ENCODE peak calls at places on chromosomes 1 and 21, in eight cellular contexts. W is tibial artery, N is fibroblast of pulmonary artery, T is dorsolateral prefrontal cortex, M is heart left ventricle, V is fibroblast of the aortic adventitia, R is kidney, F is IMR-90. A is an unnamed sample.
A peak's percentile ranks its signal among the peaks of the same experiment; 100 is the strongest.

GRCh38 chr1:77759090-77760028 is at the start of gene USP33:
- DNase-seq in W (peak; percentile 92), N (peak; percentile 65), F (peak; percentile 66), T (peak; percentile 86), R (peak; percentile 96), V (peak; percentile 59), M (peak; percentile 90), A (peak; percentile 41)

GRCh38 chr1:38072858-38073257 is 26.3 kb upstream of the POU3F1 start:
- DNase-seq in F (no peak), R (no peak), V (no peak), N (no peak), T (no peak), W (no peak), M (no peak), A (no peak)

GRCh38 chr1:159055181-159055621 is 21.4 kb downstream of the AIM2 start:
- DNase-seq in R (no peak), T (no peak), F (no peak), M (no peak), N (no peak), V (no peak), W (no peak), A (no peak)

GRCh38 chr1:160342520-160342919 is 530 bp downstream of the COPA start:
- DNase-seq in W (no peak), M (no peak), N (peak; percentile 23), V (peak; percentile 17), R (no peak), T (no peak), F (no peak), A (no peak)

GRCh38 chr1:6275826-6276764 is 15.2 kb upstream of the GPR153 start:
- DNase-seq in R (peak; percentile 88), W (peak; percentile 92), M (peak; percentile 84), V (peak; percentile 76), T (peak; percentile 40), N (peak; percentile 79), F (peak; percentile 90), A (no peak)

GRCh38 chr1:225835752-225836151 is 25.8 kb downstream of the EPHX1 start:
- DNase-seq in M (peak; percentile 69), V (peak; percentile 90), T (no peak), N (peak; percentile 82), R (peak; percentile 71), W (peak; percentile 84), F (peak; percentile 17), A (no peak)

GRCh38 chr1:236140705-236141446 is 1.5 kb upstream of the GPR137B start:
- DNase-seq in V (no peak), M (no peak), T (no peak), W (no peak), N (no peak), R (no peak), F (peak; percentile 3), A (no peak)

GRCh38 chr1:151326619-151327222 is 495 bp downstream of the PI4KB start:
- DNase-seq in W (peak; percentile 77), V (peak; percentile 52), F (peak; percentile 49), R (peak; percentile 82), N (peak; percentile 57), T (peak; percentile 38), M (peak; percentile 71), A (no peak)

GRCh38 chr1:43491056-43491455 is 37.3 kb upstream of the HYI start:
- DNase-seq in V (no peak), W (no peak), F (no peak), N (no peak), R (no peak), M (no peak), T (no peak), A (no peak)

GRCh38 chr1:20405051-20405754 is 80.8 kb downstream of the CAMK2N1 start:
- DNase-seq in T (no peak), F (no peak), N (no peak), W (no peak), R (no peak), V (no peak), M (no peak), A (no peak)

GRCh38 chr1:88774151-88774556 is 90.1 kb downstream of the PKN2 start:
- DNase-seq in M (no peak), V (no peak), T (no peak), W (no peak), R (no peak), N (no peak), F (no peak), A (no peak)

GRCh38 chr1:175597969-175598765 is 145.2 kb downstream of the TNR start:
- DNase-seq in R (no peak), W (no peak), N (peak; percentile 44), T (no peak), V (no peak), M (no peak), F (peak; percentile 3), A (no peak)

GRCh38 chr1:7429290-7429689 is 341.8 kb upstream of the VAMP3 start:
- DNase-seq in W (no peak), V (no peak), M (no peak), N (no peak), F (no peak), T (no peak), R (no peak), A (no peak)

GRCh38 chr21:28754862-28755261 is 237.8 kb downstream of the LTN1 start:
- DNase-seq in T (no peak), V (no peak), N (no peak), W (no peak), F (no peak), M (no peak), R (no peak), A (no peak)

GRCh38 chr21:14877581-14878228 is 187.1 kb downstream of the NRIP1 start:
- DNase-seq in N (no peak), F (peak; percentile 49), V (peak; percentile 58), M (no peak), T (no peak), R (no peak), W (no peak), A (no peak)

GRCh38 chr1:209710098-209710497 is 5.5 kb downstream of the HSD11B1 start:
- DNase-seq in R (no peak), T (no peak), N (no peak), F (no peak), M (no peak), V (no peak), W (no peak), A (no peak)

GRCh38 chr1:28208818-28209441 is 23.9 kb downstream of the DNAJC8 start:
- DNase-seq in R (no peak), N (peak; percentile 87), V (peak; percentile 81), W (no peak), T (peak; percentile 67), F (peak; percentile 76), M (peak; percentile 45), A (no peak)

GRCh38 chr1:153563991-153564390 is 1.7 kb downstream of the S100A2 start:
- DNase-seq in T (no peak), N (no peak), R (peak; percentile 45), F (no peak), W (no peak), V (no peak), M (no peak), A (no peak)

DNA sequence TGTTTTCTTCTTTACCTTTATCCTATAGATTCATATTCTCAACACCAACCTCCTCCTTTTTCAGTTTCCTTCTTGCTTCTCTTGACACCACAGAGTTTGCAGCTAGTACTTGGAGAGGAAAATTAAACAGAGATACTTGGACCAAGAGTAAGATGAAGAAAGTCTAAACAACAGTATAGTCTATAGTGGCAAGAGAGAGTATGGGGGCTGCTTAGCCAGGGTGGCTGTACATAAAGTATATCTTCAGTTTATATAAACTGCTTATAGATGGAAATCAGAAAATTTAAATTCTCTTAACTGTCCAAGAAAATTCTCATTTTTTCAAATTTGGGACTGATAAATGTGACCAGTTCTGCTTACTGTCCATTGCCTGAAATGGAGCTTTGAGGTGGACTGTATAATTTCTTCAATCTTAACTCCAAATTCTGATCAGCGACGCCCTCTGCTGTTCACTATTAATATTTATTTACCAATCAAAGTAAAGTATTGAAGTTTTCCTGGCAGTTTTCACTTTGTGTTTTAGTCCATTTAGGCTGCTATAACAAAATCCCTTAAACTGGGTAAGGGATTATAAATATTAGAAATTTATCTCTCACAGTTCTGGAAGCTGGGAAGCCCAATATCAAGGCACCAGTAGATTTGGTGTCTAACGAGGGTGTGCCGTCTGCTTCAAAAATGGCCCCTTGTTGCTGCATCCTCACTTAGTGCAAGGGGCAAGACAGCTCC is 14.8 kb upstream of the METTL18 start:
- DNase-seq in N (peak; percentile 70), F (peak; percentile 35), W (no peak), V (peak; percentile 67), M (no peak), T (no peak), R (no peak), A (no peak)
- TF ChIP-seq CTCF in N (peak; percentile 33), F (peak; percentile 55), W (peak; percentile 57), V (peak; percentile 32), M (peak; percentile 60), T (peak; percentile 70), R (peak; percentile 52), A (peak; percentile 74)

GRCh38 chr1:51285055-51285454 is 45.3 kb downstream of the TTC39A start:
- DNase-seq in R (no peak), M (no peak), T (no peak), W (no peak), V (no peak), F (no peak), N (no peak), A (no peak)
- TF ChIP-seq CTCF in R (no peak), M (no peak), T (no peak), W (no peak), V (no peak), F (no peak), N (no peak), A (no peak)

DNA sequence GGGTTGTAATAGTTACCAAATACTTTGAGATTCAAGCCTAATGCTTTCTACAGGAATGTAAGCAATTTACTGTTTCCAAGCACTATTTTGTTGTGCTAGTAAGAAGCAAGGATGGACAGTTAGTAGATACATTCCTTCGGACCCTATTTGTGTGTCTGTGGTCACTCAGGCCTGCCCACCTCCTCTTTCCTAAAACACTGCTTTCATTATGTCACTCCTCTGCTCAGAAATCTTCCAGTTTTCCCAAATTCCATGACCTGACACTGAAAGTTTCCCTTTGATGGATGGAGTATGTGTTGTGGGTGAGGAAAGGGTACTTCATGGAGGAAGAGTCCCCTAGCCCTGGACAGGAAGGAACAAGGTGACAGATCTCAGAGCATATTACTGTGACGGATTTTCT is 141.1 kb downstream of the DISP1 start:
- DNase-seq in M (no peak), R (no peak), F (no peak), N (no peak), T (no peak), V (no peak), W (no peak), A (no peak)
- TF ChIP-seq CTCF in M (no peak), R (no peak), F (no peak), N (no peak), T (no peak), V (no peak), W (no peak), A (no peak)

DNA sequence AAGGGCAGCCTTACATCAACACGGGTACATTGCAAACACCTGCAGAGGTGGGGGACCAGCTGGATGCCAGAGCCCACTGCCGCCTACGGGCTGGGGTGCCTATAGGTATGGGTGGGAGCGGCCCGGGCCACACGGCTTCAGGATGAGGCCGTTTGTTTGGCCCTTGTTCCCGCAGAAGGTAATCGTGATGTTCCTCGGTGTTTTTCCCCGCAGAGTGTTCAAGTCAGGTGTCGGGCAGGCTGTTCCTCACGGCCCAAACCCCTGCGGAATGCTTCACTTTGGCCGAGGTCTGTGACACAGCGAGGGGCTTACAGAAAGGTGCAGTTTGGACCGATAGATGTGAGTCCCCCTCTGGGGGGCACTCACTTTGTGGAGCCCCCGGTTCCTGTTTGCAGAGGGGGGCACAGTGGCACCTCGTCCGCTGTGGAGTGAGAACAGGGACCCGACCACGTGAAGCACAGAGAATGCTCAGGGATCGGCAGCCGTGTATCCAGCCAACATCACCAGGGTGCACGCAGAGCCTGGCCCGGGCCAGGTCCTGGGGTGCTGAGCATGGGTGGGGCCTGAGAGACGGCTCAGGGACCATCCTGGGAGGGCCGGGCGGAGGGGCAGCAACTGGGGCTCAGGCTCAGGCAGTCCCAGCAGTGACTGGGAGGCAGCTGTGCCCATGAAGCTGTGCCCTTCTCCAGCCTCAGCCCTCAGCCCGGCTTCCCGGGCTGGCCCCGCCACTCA is 453 bp upstream of the TTLL10 start:
- DNase-seq in N (no peak), W (peak; percentile 46), M (peak; percentile 15), T (no peak), F (no peak), R (peak; percentile 54), V (no peak), A (no peak)
- TF ChIP-seq CTCF in N (no peak), W (no peak), M (no peak), T (no peak), F (no peak), R (no peak), V (no peak), A (no peak)

A was measured in D721Med.